ENCODE peak calls at places on chromosomes 11 and 22, in five cellular contexts. X is cardiac muscle cell, D is heart right ventricle, Q is SK-N-SH, B is thoracic aorta. M is an unnamed sample.

GRCh38 chr22:24894220-24894975 is 52.1 kb downstream of the LHFPL7 start:
- DNase-seq in D (peak; percentile 85), B (peak; percentile 73), Q (peak; percentile 81), X (peak; percentile 96), M (peak; percentile 87)

GRCh38 chr11:94840209-94840608 is 72.1 kb downstream of the AMOTL1 start:
- DNase-seq in B (no peak), X (no peak), Q (no peak), D (no peak), M (no peak)

GRCh38 chr11:31813961-31814868 is 3.1 kb upstream of the PAX6 start:
- DNase-seq in D (no peak), Q (peak; percentile 48), X (no peak), B (no peak), M (no peak)

GRCh38 chr22:30424471-30425326 is 869 bp upstream of the MTFP1 start:
- DNase-seq in B (no peak), D (no peak), Q (no peak), X (no peak), M (peak; percentile 23)

GRCh38 chr22:27624705-27625104 is 176.9 kb downstream of the MN1 start:
- DNase-seq in X (no peak), D (no peak), B (no peak), Q (no peak), M (no peak)

GRCh38 chr11:19474954-19475811 is 234.4 kb upstream of the E2F8 start:
- DNase-seq in X (no peak), B (no peak), D (no peak), Q (peak; percentile 26), M (no peak)

GRCh38 chr11:6531267-6531752 is 34.2 kb downstream of the DNHD1 start:
- DNase-seq in B (no peak), X (peak; percentile 64), Q (peak; percentile 61), D (peak; percentile 38), M (no peak)

GRCh38 chr11:109401532-109401931 is 20.5 kb upstream of the C11orf87 start:
- DNase-seq in D (no peak), X (no peak), Q (no peak), B (no peak), M (no peak)

GRCh38 chr11:41018224-41018623 is 441.2 kb downstream of the LRRC4C start:
- DNase-seq in X (no peak), B (no peak), D (no peak), Q (no peak), M (no peak)

GRCh38 chr11:65774525-65775306 is 6.1 kb downstream of the AP5B1 start:
- DNase-seq in D (no peak), Q (no peak), X (no peak), B (no peak), M (no peak)

GRCh38 chr11:68667511-68668253 is 16.7 kb upstream of the GAL start:
- DNase-seq in B (no peak), X (no peak), Q (no peak), D (no peak), M (no peak)

GRCh38 chr11:128828350-128828749 is 38.7 kb downstream of the KCNJ1 start:
- DNase-seq in B (no peak), X (no peak), Q (no peak), D (no peak), M (no peak)

GRCh38 chr11:22640862-22641261 is 15.2 kb upstream of the FANCF start:
- DNase-seq in X (no peak), Q (no peak), B (no peak), D (no peak), M (no peak)

DNA sequence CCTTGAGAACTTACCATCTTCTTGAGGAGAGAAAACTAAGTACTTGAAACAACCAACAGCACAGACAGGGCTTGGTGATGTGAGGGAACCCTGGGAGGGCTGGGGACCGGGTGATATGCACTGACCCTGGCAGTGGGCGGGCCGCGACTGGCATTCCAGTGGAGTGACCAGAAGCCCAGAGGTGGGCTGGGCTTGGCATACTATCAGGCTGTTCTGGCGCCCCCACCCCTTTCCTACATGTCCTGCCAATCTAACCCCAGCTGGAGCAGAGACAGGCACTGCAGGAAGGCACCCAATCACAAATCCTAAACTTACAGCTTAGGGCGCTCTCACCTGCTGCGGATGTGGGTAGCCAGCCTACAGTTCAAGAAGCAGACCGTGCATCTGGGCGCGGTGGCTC is 54.0 kb upstream of the GCAT start:
- DNase-seq in Q (no peak), B (no peak), X (no peak), D (no peak), M (no peak)
- H3K27ac ChIP-seq in Q (peak overlapping the region; percentile 96), B (peak overlapping the region; percentile 90), X (no peak overlapping the region), D (peak overlapping the region; percentile 99), M (peak overlapping the region; percentile 95)

GRCh38 chr22:20055144-20055543 is 24.9 kb upstream of the DGCR8 start:
- DNase-seq in Q (no peak), D (no peak), X (no peak), B (no peak), M (no peak)

GRCh38 chr22:20052309-20053250 is 27.5 kb upstream of the DGCR8 start:
- DNase-seq in B (no peak), X (no peak), Q (no peak), D (no peak), M (peak; percentile 83)

GRCh38 chr22:20053407-20054033 is 26.5 kb upstream of the DGCR8 start:
- DNase-seq in B (no peak), Q (no peak), X (no peak), D (no peak), M (no peak)

GRCh38 chr22:20054485-20054884 is 25.6 kb upstream of the DGCR8 start:
- DNase-seq in B (no peak), X (no peak), Q (no peak), D (no peak), M (no peak)

GRCh38 chr22:20054034-20054427 is 26.0 kb upstream of the DGCR8 start:
- DNase-seq in X (no peak), Q (no peak), D (no peak), B (no peak), M (no peak)
- H3K27ac ChIP-seq in X (no peak overlapping the region), Q (no peak overlapping the region), D (no peak overlapping the region), B (no peak overlapping the region), M (no peak overlapping the region)

GRCh38 chr11:77454867-77455655 is 18.8 kb downstream of the PAK1 start:
- DNase-seq in D (no peak), X (no peak), Q (peak; percentile 60), B (no peak), M (no peak)
- H3K27ac ChIP-seq in D (no peak overlapping the region), X (no peak overlapping the region), Q (peak overlapping the region; percentile 2), B (no peak overlapping the region), M (no peak overlapping the region)

DNA sequence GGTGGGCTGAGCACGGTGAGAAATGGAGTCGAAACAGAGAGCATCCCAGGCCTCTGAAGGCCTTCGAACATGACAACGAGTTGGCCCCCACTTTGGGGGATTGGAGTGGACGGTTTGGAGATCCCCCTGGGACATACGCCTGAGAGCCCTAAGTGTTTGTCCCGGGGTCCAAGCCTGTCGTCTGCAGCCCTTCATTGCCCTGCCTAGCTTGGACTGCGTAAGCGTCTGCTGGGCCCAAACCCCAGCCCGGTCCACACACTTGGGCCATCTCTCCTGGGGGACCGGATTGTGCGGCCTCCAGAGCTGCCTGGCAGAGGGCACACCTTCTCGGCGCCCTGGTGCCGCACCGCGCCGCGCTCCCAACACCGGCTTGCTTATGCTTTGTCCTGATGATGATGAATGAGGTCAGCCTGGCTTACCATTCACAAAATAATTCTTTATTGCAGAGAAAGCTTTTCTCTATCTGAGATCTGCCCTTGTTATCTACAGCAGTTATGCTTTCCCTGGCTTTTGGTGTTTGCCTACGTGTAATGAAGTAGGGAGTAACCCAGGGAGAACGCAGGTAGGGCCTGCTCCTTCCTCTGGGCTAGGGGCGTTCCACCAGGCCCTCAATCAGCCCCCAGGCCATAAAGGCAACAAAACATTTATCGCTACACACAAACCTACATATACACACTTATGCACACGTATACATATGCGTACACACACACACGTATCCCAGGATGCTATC is 85.9 kb upstream of the PPARA start:
- DNase-seq in B (no peak), X (no peak), Q (peak; percentile 70), D (no peak), M (peak; percentile 6)
- H3K27ac ChIP-seq in B (peak overlapping the region; percentile 97), X (no peak overlapping the region), Q (peak overlapping the region; percentile 100), D (peak overlapping the region; percentile 100), M (peak overlapping the region; percentile 100)

GRCh38 chr11:96136623-96137313 is 206.2 kb downstream of the MAML2 start:
- DNase-seq in Q (no peak), B (no peak), D (no peak), X (peak; percentile 41), M (no peak)
- H3K27ac ChIP-seq in Q (peak overlapping the region; percentile 71), B (no peak overlapping the region), D (peak overlapping the region; percentile 22), X (no peak overlapping the region), M (no peak overlapping the region)

DNA sequence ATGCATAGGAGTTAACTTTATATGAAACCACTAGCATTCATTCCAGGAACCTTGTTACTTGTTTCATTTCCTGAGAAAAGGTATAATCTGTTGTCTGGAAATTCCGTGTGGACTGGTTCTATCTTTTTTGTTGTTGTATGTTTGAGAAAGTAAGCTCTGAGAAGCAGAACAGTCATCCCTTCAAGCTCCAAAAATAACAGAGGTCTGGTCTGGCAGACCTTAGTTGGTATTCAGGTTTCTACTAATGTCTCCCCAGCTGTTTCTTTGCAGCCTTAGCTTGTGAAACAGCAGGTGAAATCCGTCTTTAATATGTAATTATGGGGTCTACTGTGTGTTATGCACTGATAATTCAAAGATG is 2.4 kb downstream of the RNF121 start:
- DNase-seq in D (no peak), X (no peak), Q (no peak), B (no peak), M (no peak)
- H3K27ac ChIP-seq in D (no peak overlapping the region), X (no peak overlapping the region), Q (no peak overlapping the region), B (peak overlapping the region; percentile 64), M (no peak overlapping the region)

M was measured in transverse colon.